ENCODE peak calls at places on chromosomes 12 and 14, in six cellular contexts. One of them, this sample, is unnamed.

GRCh38 chr14:52824479-52824878 is 33.1 kb upstream of the GNPNAT1 start:
- DNase-seq in IMR-90: peak
- DNase-seq in A673: no peak
- DNase-seq in H1: no peak
- DNase-seq in sigmoid colon: no peak
- DNase-seq in stomach: no peak
- DNase-seq in this sample: no peak

GRCh38 chr12:59113831-59114273 is 193.5 kb upstream of the LRIG3 start:
- DNase-seq in IMR-90: peak
- DNase-seq in A673: peak
- DNase-seq in H1: peak
- DNase-seq in sigmoid colon: peak
- DNase-seq in stomach: peak
- DNase-seq in this sample: peak

GRCh38 chr12:122064034-122064777 is 14.3 kb upstream of the MLXIP start:
- DNase-seq in IMR-90: peak
- DNase-seq in A673: peak
- DNase-seq in H1: peak
- DNase-seq in sigmoid colon: peak
- DNase-seq in stomach: peak
- DNase-seq in this sample: peak

GRCh38 chr12:59559702-59560101 is 36.1 kb upstream of the SLC16A7 start:
- DNase-seq in IMR-90: no peak
- DNase-seq in A673: no peak
- DNase-seq in H1: no peak
- DNase-seq in sigmoid colon: no peak
- DNase-seq in stomach: no peak
- DNase-seq in this sample: no peak

GRCh38 chr12:111445311-111446043 is 39.8 kb downstream of the SH2B3 start:
- DNase-seq in IMR-90: no peak
- DNase-seq in A673: no peak
- DNase-seq in H1: no peak
- DNase-seq in sigmoid colon: peak
- DNase-seq in stomach: peak
- DNase-seq in this sample: no peak

GRCh38 chr12:123532021-123532420 is 1.5 kb downstream of the RILPL1 start:
- DNase-seq in IMR-90: peak
- DNase-seq in A673: no peak
- DNase-seq in H1: no peak
- DNase-seq in sigmoid colon: no peak
- DNase-seq in stomach: no peak
- DNase-seq in this sample: peak

GRCh38 chr14:63228221-63228620 is 24.0 kb downstream of the RHOJ start:
- DNase-seq in IMR-90: no peak
- DNase-seq in A673: no peak
- DNase-seq in H1: no peak
- DNase-seq in sigmoid colon: no peak
- DNase-seq in stomach: no peak
- DNase-seq in this sample: no peak

GRCh38 chr12:124096869-124097434 is 123.9 kb downstream of the ZNF664 start:
- DNase-seq in IMR-90: no peak
- DNase-seq in A673: no peak
- DNase-seq in H1: no peak
- DNase-seq in sigmoid colon: no peak
- DNase-seq in stomach: no peak
- DNase-seq in this sample: no peak

GRCh38 chr12:42277426-42278115 is 39.5 kb upstream of the YAF2 start:
- DNase-seq in IMR-90: no peak
- DNase-seq in A673: peak
- DNase-seq in H1: no peak
- DNase-seq in sigmoid colon: no peak
- DNase-seq in stomach: no peak
- DNase-seq in this sample: peak

GRCh38 chr12:82793882-82794281 is 107.2 kb downstream of the TMTC2 start:
- DNase-seq in IMR-90: no peak
- DNase-seq in A673: peak
- DNase-seq in H1: no peak
- DNase-seq in sigmoid colon: no peak
- DNase-seq in stomach: no peak
- DNase-seq in this sample: no peak

GRCh38 chr14:53613404-53614253 is 343.0 kb downstream of the BMP4 start:
- DNase-seq in IMR-90: peak
- DNase-seq in A673: no peak
- DNase-seq in H1: no peak
- DNase-seq in sigmoid colon: no peak
- DNase-seq in stomach: no peak
- DNase-seq in this sample: no peak

GRCh38 chr14:65224799-65225198 is 122.5 kb upstream of the MAX start:
- DNase-seq in IMR-90: no peak
- DNase-seq in A673: peak
- DNase-seq in H1: no peak
- DNase-seq in sigmoid colon: no peak
- DNase-seq in stomach: peak
- DNase-seq in this sample: peak

GRCh38 chr12:1911598-1912575 is 6.6 kb downstream of the CACNA2D4 start:
- DNase-seq in IMR-90: no peak
- DNase-seq in A673: no peak
- DNase-seq in H1: no peak
- DNase-seq in sigmoid colon: no peak
- DNase-seq in stomach: peak
- DNase-seq in this sample: no peak

GRCh38 chr12:115691123-115691522 is 586.4 kb downstream of the MED13L start:
- DNase-seq in IMR-90: no peak
- DNase-seq in A673: no peak
- DNase-seq in H1: no peak
- DNase-seq in sigmoid colon: no peak
- DNase-seq in stomach: no peak
- DNase-seq in this sample: no peak

GRCh38 chr14:37034410-37035285 is 137.8 kb downstream of the SLC25A21 start:
- DNase-seq in IMR-90: peak
- DNase-seq in A673: peak
- DNase-seq in H1: no peak
- DNase-seq in sigmoid colon: no peak
- DNase-seq in stomach: no peak
- DNase-seq in this sample: peak

GRCh38 chr12:81162725-81163124 is 84.8 kb downstream of the ACSS3 start:
- DNase-seq in IMR-90: no peak
- DNase-seq in A673: no peak
- DNase-seq in H1: no peak
- DNase-seq in sigmoid colon: no peak
- DNase-seq in stomach: no peak
- DNase-seq in this sample: no peak

GRCh38 chr12:17540921-17541320 is 549.1 kb downstream of the RERGL start:
- DNase-seq in IMR-90: no peak
- DNase-seq in A673: no peak
- DNase-seq in H1: no peak
- DNase-seq in sigmoid colon: no peak
- DNase-seq in stomach: no peak
- DNase-seq in this sample: no peak

GRCh38 chr12:43069768-43070221 is 480.2 kb upstream of the PRICKLE1 start:
- DNase-seq in IMR-90: peak
- DNase-seq in A673: no peak
- DNase-seq in H1: no peak
- DNase-seq in sigmoid colon: peak
- DNase-seq in stomach: no peak
- DNase-seq in this sample: peak

GRCh38 chr12:90896164-90896563 is 58.8 kb downstream of the CCER1 start:
- DNase-seq in IMR-90: peak
- DNase-seq in A673: no peak
- DNase-seq in H1: no peak
- DNase-seq in sigmoid colon: no peak
- DNase-seq in stomach: no peak
- DNase-seq in this sample: peak

GRCh38 chr12:83641789-83642188 is 955.1 kb downstream of the TMTC2 start:
- DNase-seq in IMR-90: no peak
- DNase-seq in A673: no peak
- DNase-seq in H1: no peak
- DNase-seq in sigmoid colon: peak
- DNase-seq in stomach: no peak
- DNase-seq in this sample: no peak

GRCh38 chr14:22664261-22664660 is 20.1 kb upstream of the OR6J1 start:
- DNase-seq in IMR-90: no peak
- DNase-seq in A673: no peak
- DNase-seq in H1: no peak
- DNase-seq in sigmoid colon: no peak
- DNase-seq in stomach: no peak
- DNase-seq in this sample: no peak

GRCh38 chr14:22666203-22666893 is 22.2 kb upstream of the OR6J1 start:
- DNase-seq in IMR-90: no peak
- DNase-seq in A673: no peak
- DNase-seq in H1: no peak
- DNase-seq in sigmoid colon: no peak
- DNase-seq in stomach: no peak
- DNase-seq in this sample: no peak

GRCh38 chr14:22668417-22668816 is 24.3 kb upstream of the OR6J1 start:
- DNase-seq in IMR-90: peak
- DNase-seq in A673: no peak
- DNase-seq in H1: no peak
- DNase-seq in sigmoid colon: no peak
- DNase-seq in stomach: no peak
- DNase-seq in this sample: peak

GRCh38 chr14:22668863-22669262 is 24.7 kb upstream of the OR6J1 start:
- DNase-seq in IMR-90: no peak
- DNase-seq in A673: no peak
- DNase-seq in H1: no peak
- DNase-seq in sigmoid colon: no peak
- DNase-seq in stomach: no peak
- DNase-seq in this sample: no peak

DNA sequence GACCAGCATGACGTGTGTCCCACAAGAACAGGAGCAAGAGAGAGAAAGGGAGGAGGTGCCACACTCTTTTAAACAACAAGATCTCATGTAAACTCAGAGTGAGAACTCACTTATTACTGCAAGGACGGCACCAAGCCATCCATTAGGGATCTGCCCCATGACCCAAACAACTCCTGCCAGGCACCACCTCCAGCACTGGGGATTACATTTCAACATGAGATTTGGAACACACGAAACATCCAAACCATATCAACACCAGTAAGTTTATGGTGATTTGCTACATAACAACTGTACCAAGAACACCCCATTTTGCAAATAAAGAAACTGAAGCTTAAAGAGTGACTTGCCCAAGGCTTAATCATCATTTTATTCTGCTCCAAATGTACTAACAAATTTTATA is 23.7 kb upstream of the OR6J1 start:
- DNase-seq in IMR-90: no peak
- DNase-seq in A673: no peak
- DNase-seq in H1: no peak
- DNase-seq in sigmoid colon: no peak
- DNase-seq in stomach: no peak
- DNase-seq in this sample: no peak
- H3K4me3 ChIP-seq in IMR-90: no peak
- H3K4me3 ChIP-seq in A673: no peak
- H3K4me3 ChIP-seq in H1: no peak
- H3K4me3 ChIP-seq in sigmoid colon: no peak
- H3K4me3 ChIP-seq in stomach: no peak
- H3K4me3 ChIP-seq in this sample: no peak

DNA sequence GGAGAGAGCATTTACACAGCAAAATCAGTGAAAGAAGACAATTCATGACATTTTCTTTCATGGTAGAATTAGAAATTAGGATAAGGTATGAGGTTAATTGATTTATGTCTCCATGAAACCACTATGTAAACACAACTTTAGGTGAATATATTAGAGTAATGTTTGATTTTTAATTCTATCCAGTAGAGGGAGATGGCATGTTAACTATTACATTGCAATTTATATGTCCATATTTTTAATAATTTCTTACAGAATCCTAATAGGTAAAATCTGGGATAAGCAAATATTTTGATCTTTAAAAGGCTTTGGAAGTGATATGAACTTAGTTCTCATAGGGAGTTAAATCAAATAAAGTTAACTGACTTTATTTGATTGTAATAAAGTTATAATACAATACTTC is 373.4 kb upstream of the PDE3A start:
- DNase-seq in IMR-90: no peak
- DNase-seq in A673: no peak
- DNase-seq in H1: no peak
- DNase-seq in sigmoid colon: no peak
- DNase-seq in stomach: no peak
- DNase-seq in this sample: no peak
- TF ChIP-seq CTCF in IMR-90: peak
- TF ChIP-seq CTCF in A673: peak
- TF ChIP-seq CTCF in H1: no peak
- TF ChIP-seq CTCF in sigmoid colon: no peak
- TF ChIP-seq CTCF in stomach: no peak
- TF ChIP-seq CTCF in this sample: no peak

GRCh38 chr12:107503129-107503850 is 182.3 kb upstream of the PWP1 start:
- DNase-seq in IMR-90: no peak
- DNase-seq in A673: no peak
- DNase-seq in H1: no peak
- DNase-seq in sigmoid colon: no peak
- DNase-seq in stomach: no peak
- DNase-seq in this sample: no peak

GRCh38 chr12:107500310-107500709 is 185.3 kb upstream of the PWP1 start:
- DNase-seq in IMR-90: no peak
- DNase-seq in A673: no peak
- DNase-seq in H1: no peak
- DNase-seq in sigmoid colon: no peak
- DNase-seq in stomach: no peak
- DNase-seq in this sample: no peak

GRCh38 chr12:107501681-107502080 is 183.9 kb upstream of the PWP1 start:
- DNase-seq in IMR-90: no peak
- DNase-seq in A673: no peak
- DNase-seq in H1: no peak
- DNase-seq in sigmoid colon: no peak
- DNase-seq in stomach: no peak
- DNase-seq in this sample: no peak

GRCh38 chr12:107504503-107504885 is 181.1 kb upstream of the PWP1 start:
- DNase-seq in IMR-90: no peak
- DNase-seq in A673: peak
- DNase-seq in H1: no peak
- DNase-seq in sigmoid colon: no peak
- DNase-seq in stomach: no peak
- DNase-seq in this sample: no peak

DNA sequence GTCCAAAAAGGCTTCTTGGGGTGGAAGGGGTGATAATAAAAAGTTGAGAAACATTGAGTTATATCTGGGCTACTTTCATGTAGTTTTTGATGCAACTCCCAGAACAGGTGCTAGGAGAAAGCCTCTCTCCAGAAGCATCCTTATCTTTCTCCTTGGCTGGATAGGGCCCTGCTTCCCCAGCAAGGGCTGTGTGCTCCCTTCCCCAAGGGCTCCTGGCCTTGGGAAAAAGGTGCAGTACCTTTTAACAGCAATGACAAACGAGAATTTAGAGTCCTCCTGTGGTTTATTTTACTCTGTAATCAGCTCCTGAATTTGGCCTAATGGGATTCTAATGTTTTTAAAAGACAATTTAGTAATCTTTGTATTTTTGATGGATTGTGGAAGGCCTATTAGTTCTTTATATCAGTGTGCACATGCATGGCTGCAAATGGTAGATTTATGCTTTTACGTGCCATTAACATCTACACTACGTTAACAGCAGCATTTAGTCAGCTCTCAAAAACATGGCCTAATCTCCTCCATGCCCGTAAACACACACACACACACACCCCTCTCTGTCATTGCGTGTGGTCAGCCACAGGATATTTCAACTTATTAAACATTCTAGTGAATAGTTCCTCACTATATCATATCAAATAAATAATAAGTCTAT is 181.6 kb upstream of the PWP1 start:
- DNase-seq in IMR-90: peak
- DNase-seq in A673: peak
- DNase-seq in H1: no peak
- DNase-seq in sigmoid colon: no peak
- DNase-seq in stomach: no peak
- DNase-seq in this sample: no peak
- H3K4me3 ChIP-seq in IMR-90: no peak
- H3K4me3 ChIP-seq in A673: no peak
- H3K4me3 ChIP-seq in H1: no peak
- H3K4me3 ChIP-seq in sigmoid colon: no peak
- H3K4me3 ChIP-seq in stomach: no peak
- H3K4me3 ChIP-seq in this sample: no peak

GRCh38 chr14:87992720-87993484 is at the start of gene GALC:
- DNase-seq in IMR-90: peak
- DNase-seq in A673: peak
- DNase-seq in H1: peak
- DNase-seq in sigmoid colon: peak
- DNase-seq in stomach: peak
- DNase-seq in this sample: peak
- TF ChIP-seq CTCF in IMR-90: no peak
- TF ChIP-seq CTCF in A673: no peak
- TF ChIP-seq CTCF in H1: no peak
- TF ChIP-seq CTCF in sigmoid colon: no peak
- TF ChIP-seq CTCF in stomach: no peak
- TF ChIP-seq CTCF in this sample: no peak

This sample was measured in foreskin fibroblast.